ENCODE peak calls at places on chromosomes 13 and 19, in ten cellular contexts. U is uterus, B is H7, Q is neuronal stem cell, T is lower lobe of right lung, G is IMR-90, F is pancreas, J is AG04450, M is GM23338, E is WERI-Rb-1. H is an unnamed sample.

GRCh38 chr13:64332048-64332447 is 2898.1 kb downstream of the PCDH9 start:
- DNase-seq in M (no peak), J (no peak), Q (no peak), U (no peak), F (no peak), B (no peak), E (no peak), G (peak; percentile 10), T (no peak), H (no peak)

GRCh38 chr13:103140001-103140671 is 73.9 kb upstream of the SLC10A2 start:
- DNase-seq in E (peak; percentile 45), T (no peak), J (no peak), G (no peak), U (no peak), F (no peak), B (peak; percentile 50), Q (no peak), M (peak; percentile 85), H (no peak)

GRCh38 chr13:93227906-93228801 is 1.5 kb downstream of the GPC6 start:
- DNase-seq in E (peak; percentile 94), M (peak; percentile 91), J (no peak), G (peak; percentile 87), Q (peak; percentile 89), F (peak; percentile 23), B (peak; percentile 88), U (peak; percentile 51), T (peak; percentile 42), H (peak; percentile 34)

GRCh38 chr19:50330365-50331078 is 1.3 kb upstream of the KCNC3 start:
- DNase-seq in B (peak; percentile 98), E (peak; percentile 90), Q (peak; percentile 95), F (peak; percentile 94), G (peak; percentile 1), T (peak; percentile 91), M (peak; percentile 96), U (peak; percentile 28), J (no peak), H (peak; percentile 92)

GRCh38 chr19:15452111-15453047 is 2.6 kb upstream of the WIZ start:
- DNase-seq in Q (peak; percentile 86), U (peak; percentile 91), B (peak; percentile 100), F (peak; percentile 96), M (peak; percentile 99), J (peak; percentile 8), G (peak; percentile 58), T (peak; percentile 91), E (peak; percentile 40), H (peak; percentile 86)

GRCh38 chr13:114035583-114036501 is 62.0 kb upstream of the C13orf46 start:
- DNase-seq in Q (no peak), T (no peak), U (no peak), G (peak; percentile 35), B (peak; percentile 80), E (no peak), F (peak; percentile 18), J (no peak), M (no peak), H (no peak)

GRCh38 chr19:30664358-30665058 is 292.3 kb downstream of the ZNF536 start:
- DNase-seq in U (no peak), G (peak; percentile 4), B (peak; percentile 64), Q (no peak), J (no peak), T (no peak), M (peak; percentile 83), F (peak; percentile 86), E (peak; percentile 53), H (no peak)

GRCh38 chr13:107767119-107767518 is 448.2 kb downstream of the LIG4 start:
- DNase-seq in T (no peak), U (no peak), G (no peak), M (no peak), B (no peak), J (no peak), Q (no peak), F (no peak), E (no peak), H (no peak)

GRCh38 chr13:113452942-113453901 is at the start of gene ADPRHL1:
- DNase-seq in E (peak; percentile 91), F (no peak), G (no peak), T (no peak), Q (peak; percentile 15), B (peak; percentile 34), U (no peak), J (no peak), M (no peak), H (no peak)

GRCh38 chr13:32314968-32315254 is 252 bp downstream of the ZAR1L start:
- DNase-seq in U (no peak), B (peak; percentile 52), G (peak; percentile 44), J (no peak), M (peak; percentile 85), Q (peak; percentile 8), E (peak; percentile 25), T (no peak), F (no peak), H (no peak)

GRCh38 chr13:32316476-32316875 is 1.2 kb downstream of the BRCA2 start:
- DNase-seq in U (no peak), G (no peak), T (no peak), F (no peak), B (no peak), M (no peak), J (no peak), Q (no peak), E (no peak), H (no peak)

GRCh38 chr13:32316030-32316344 is 679 bp downstream of the BRCA2 start:
- DNase-seq in J (no peak), T (no peak), Q (no peak), B (no peak), G (no peak), E (no peak), M (no peak), F (no peak), U (no peak), H (no peak)

GRCh38 chr13:32315255-32316029 is at the start of the genes BRCA2 and ZAR1L:
- DNase-seq in B (peak; percentile 83), E (peak; percentile 89), J (peak; percentile 71), U (peak; percentile 85), M (peak; percentile 97), G (peak; percentile 87), Q (peak; percentile 66), T (peak; percentile 96), F (peak; percentile 86), H (peak; percentile 92)

GRCh38 chr13:32314271-32314967 is 744 bp downstream of the ZAR1L start:
- DNase-seq in F (peak; percentile 24), M (no peak), U (no peak), Q (no peak), B (no peak), E (no peak), J (no peak), T (peak; percentile 85), G (no peak), H (peak; percentile 76)
- H3K4me3 ChIP-seq in F (peak overlapping the region; percentile 64), M (peak overlapping the region; percentile 65), U (no peak overlapping the region), Q (no peak overlapping the region), B (peak overlapping the region; percentile 94), E (peak overlapping the region; percentile 86), J (no peak overlapping the region), T (peak overlapping the region; percentile 91), G (no peak overlapping the region), H (no peak overlapping the region)

GRCh38 chr13:67943116-67943515 is 713.0 kb upstream of the PCDH9 start:
- DNase-seq in U (no peak), M (no peak), T (no peak), B (no peak), J (no peak), Q (no peak), E (no peak), G (no peak), F (no peak), H (no peak)
- H3K4me3 ChIP-seq in U (no peak overlapping the region), M (no peak overlapping the region), T (no peak overlapping the region), B (no peak overlapping the region), J (no peak overlapping the region), Q (no peak overlapping the region), E (no peak overlapping the region), G (no peak overlapping the region), F (no peak overlapping the region), H (no peak overlapping the region)

GRCh38 chr19:40513741-40514315 is 47.0 kb downstream of the SPTBN4 start:
- DNase-seq in M (no peak), J (no peak), U (no peak), E (no peak), G (no peak), B (no peak), T (no peak), F (no peak), Q (no peak), H (no peak)

GRCh38 chr19:40512110-40512472 is 45.3 kb downstream of the SPTBN4 start:
- DNase-seq in B (no peak), G (no peak), Q (no peak), J (no peak), U (no peak), M (no peak), T (no peak), E (no peak), F (no peak), H (no peak)

GRCh38 chr19:40511487-40511886 is 44.7 kb downstream of the SPTBN4 start:
- DNase-seq in G (no peak), J (no peak), Q (no peak), B (no peak), E (no peak), F (no peak), U (no peak), M (no peak), T (no peak), H (no peak)

GRCh38 chr19:40513345-40513678 is 46.5 kb downstream of the SPTBN4 start:
- DNase-seq in G (no peak), E (no peak), M (no peak), U (no peak), Q (no peak), J (no peak), B (no peak), T (no peak), F (no peak), H (no peak)

DNA sequence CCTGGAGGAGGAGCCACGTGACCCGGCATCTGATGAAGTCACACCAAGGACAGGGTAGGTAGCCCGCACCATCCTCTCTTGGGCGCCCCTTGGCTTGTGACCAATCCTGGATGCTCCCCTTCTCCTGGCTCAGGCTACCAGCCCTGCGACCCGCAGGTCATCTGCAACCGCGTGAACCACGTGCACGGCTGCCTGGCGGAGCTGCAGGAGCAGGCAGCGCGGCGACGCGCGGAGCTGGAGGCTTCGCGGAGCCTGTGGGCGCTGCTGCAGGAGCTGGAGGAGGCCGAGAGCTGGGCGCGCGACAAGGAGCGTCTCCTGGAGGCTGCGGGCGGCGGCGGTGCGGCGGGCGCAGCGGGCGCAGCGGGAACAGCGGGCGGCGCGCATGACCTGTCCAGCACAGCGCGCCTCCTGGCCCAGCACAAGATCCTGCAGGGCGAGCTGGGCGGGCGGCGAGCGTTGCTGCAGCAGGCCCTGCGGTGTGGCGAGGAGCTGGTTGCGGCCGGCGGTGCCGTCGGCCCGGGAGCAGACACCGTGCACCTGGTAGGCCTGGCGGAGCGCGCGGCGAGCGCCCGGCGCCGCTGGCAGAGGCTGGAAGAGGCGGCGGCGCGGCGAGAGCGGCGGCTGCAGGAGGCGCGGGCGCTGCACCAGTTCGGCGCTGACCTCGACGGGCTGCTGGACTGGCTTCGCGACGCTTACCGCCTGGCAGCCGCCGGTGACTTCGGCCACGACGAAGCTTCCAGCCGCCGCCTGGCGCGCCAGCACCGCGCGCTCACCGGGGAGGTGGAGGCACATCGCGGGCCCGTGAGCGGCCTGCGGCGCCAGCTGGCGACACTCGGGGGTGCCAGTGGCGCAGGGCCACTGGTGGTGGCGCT is 45.9 kb downstream of the SPTBN4 start:
- DNase-seq in G (peak; percentile 11), B (peak; percentile 88), J (no peak), U (no peak), F (no peak), E (peak; percentile 57), T (no peak), Q (peak; percentile 54), M (peak; percentile 82), H (no peak)
- H3K4me3 ChIP-seq in G (no peak overlapping the region), B (peak overlapping the region; percentile 14), J (no peak overlapping the region), U (no peak overlapping the region), F (peak overlapping the region; percentile 9), E (peak overlapping the region; percentile 38), T (no peak overlapping the region), Q (peak overlapping the region; percentile 64), M (peak overlapping the region; percentile 50), H (no peak overlapping the region)

GRCh38 chr19:4015705-4016402 is 8.3 kb downstream of the PIAS4 start:
- DNase-seq in M (no peak), G (no peak), F (peak; percentile 74), T (no peak), Q (no peak), B (peak; percentile 42), U (peak; percentile 63), J (no peak), E (no peak), H (no peak)
- H3K4me3 ChIP-seq in M (no peak overlapping the region), G (no peak overlapping the region), F (peak overlapping the region; percentile 3), T (peak overlapping the region; percentile 12), Q (no peak overlapping the region), B (no peak overlapping the region), U (no peak overlapping the region), J (no peak overlapping the region), E (no peak overlapping the region), H (no peak overlapping the region)

H was measured in mucosa of descending colon.